ENCODE peak calls at places on chromosome 18, in seven cellular contexts. S is trophoblast cell, Y is H9, N is mesendoderm, F is neuronal stem cell, T is mesenchymal stem cell, A is IMR-90. U is an unnamed sample.

GRCh38 chr18:74316257-74317180 is 880 bp downstream of the C18orf63 start:
- DNase-seq in F (no peak), N (peak), T (peak), S (peak), A (peak), Y (no peak), U (no peak)

GRCh38 chr18:69636529-69637301 is 236.0 kb downstream of the DOK6 start:
- DNase-seq in T (peak), S (no peak), Y (peak), F (no peak), N (peak), A (no peak), U (peak)

GRCh38 chr18:68722807-68723206 is 7.9 kb upstream of the TMX3 start:
- DNase-seq in S (peak), F (no peak), A (no peak), T (no peak), N (no peak), Y (no peak), U (no peak)

GRCh38 chr18:27605107-27605834 is 420.2 kb upstream of the CHST9 start:
- DNase-seq in Y (peak), N (peak), A (peak), T (peak), S (peak), F (peak), U (peak)

GRCh38 chr18:58848685-58849084 is 16.0 kb upstream of the ZNF532 start:
- DNase-seq in A (peak), F (no peak), Y (peak), S (peak), T (no peak), N (peak), U (no peak)

GRCh38 chr18:47248610-47249343 is 2.7 kb downstream of the SKOR2 start:
- DNase-seq in S (no peak), N (no peak), F (no peak), T (no peak), A (no peak), Y (peak), U (no peak)

GRCh38 chr18:31143025-31143424 is 19.6 kb downstream of the DSC1 start:
- DNase-seq in F (no peak), T (no peak), Y (no peak), A (no peak), N (no peak), S (no peak), U (no peak)

GRCh38 chr18:23540867-23541266 is 37.6 kb downstream of the RMC1 start:
- DNase-seq in A (peak), S (peak), F (no peak), Y (no peak), T (peak), N (no peak), U (no peak)

GRCh38 chr18:8081872-8082553 is 514.9 kb downstream of the PTPRM start:
- DNase-seq in Y (no peak), S (no peak), T (no peak), N (no peak), A (no peak), F (no peak), U (no peak)

GRCh38 chr18:79616651-79617518 is 62.7 kb upstream of the CTDP1 start:
- DNase-seq in N (peak), Y (no peak), S (no peak), T (peak), F (peak), A (peak), U (peak)

GRCh38 chr18:8969639-8970378 is 132.7 kb upstream of the NDUFV2 start:
- DNase-seq in S (no peak), N (no peak), T (no peak), F (no peak), Y (no peak), A (peak), U (no peak)

GRCh38 chr18:23992119-23992940 is 22.2 kb upstream of the TTC39C start:
- DNase-seq in F (no peak), N (no peak), S (no peak), A (peak), Y (no peak), T (no peak), U (no peak)

GRCh38 chr18:64436111-64436510 is 287.2 kb upstream of the LINC00305 start:
- DNase-seq in Y (no peak), A (no peak), F (no peak), N (peak), S (no peak), T (no peak), U (no peak)

GRCh38 chr18:74522635-74523548 is 11.4 kb upstream of the CNDP1 start:
- DNase-seq in Y (peak), S (no peak), N (no peak), A (no peak), F (no peak), T (peak), U (no peak)

GRCh38 chr18:55448390-55448789 is 139.6 kb downstream of the TCF4 start:
- DNase-seq in S (no peak), Y (no peak), F (no peak), A (no peak), T (no peak), N (no peak), U (no peak)

GRCh38 chr18:55452123-55452611 is 135.8 kb downstream of the TCF4 start:
- DNase-seq in F (no peak), N (no peak), Y (no peak), A (no peak), S (no peak), T (no peak), U (no peak)

GRCh38 chr18:55446996-55447671 is 140.9 kb downstream of the TCF4 start:
- DNase-seq in F (no peak), S (no peak), T (no peak), Y (no peak), A (no peak), N (no peak), U (no peak)

GRCh38 chr18:55447672-55448018 is 140.3 kb downstream of the TCF4 start:
- DNase-seq in T (no peak), N (no peak), S (no peak), Y (no peak), A (no peak), F (no peak), U (no peak)

GRCh38 chr18:55449412-55450140 is 138.4 kb downstream of the TCF4 start:
- DNase-seq in N (no peak), Y (no peak), F (no peak), T (no peak), S (no peak), A (no peak), U (no peak)
- H4K8ac ChIP-seq in N (no peak), Y (no peak), F (no peak), T (no peak), S (no peak), A (no peak), U (no peak)

GRCh38 chr18:54737986-54738385 is 90.3 kb upstream of the RAB27B start:
- DNase-seq in A (peak), Y (no peak), N (no peak), S (peak), T (peak), F (no peak), U (no peak)
- H4K8ac ChIP-seq in A (peak), Y (no peak), N (no peak), S (no peak), T (no peak), F (no peak), U (no peak)

DNA sequence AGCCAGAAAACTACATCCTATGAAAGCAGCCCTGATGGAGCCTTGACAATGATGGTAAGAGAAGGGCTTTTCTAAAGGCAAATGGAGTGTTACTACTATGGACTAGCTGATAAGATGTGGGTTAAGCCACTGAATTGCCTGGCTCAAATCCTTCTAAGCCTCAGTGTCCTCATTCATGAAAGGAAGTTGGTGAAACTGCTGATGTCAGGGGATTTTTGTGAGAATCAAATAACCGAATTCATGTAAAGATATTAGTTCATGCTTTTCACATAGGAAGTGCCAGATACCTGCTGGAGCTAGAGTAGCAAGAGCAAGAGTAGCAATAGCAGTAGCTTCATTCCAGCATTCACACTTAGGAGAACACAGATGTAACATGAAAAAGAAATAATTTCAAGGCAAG is 417.0 kb downstream of the METTL4 start:
- DNase-seq in Y (no peak), T (no peak), F (no peak), N (no peak), S (no peak), A (no peak), U (no peak)
- H4K8ac ChIP-seq in Y (no peak), T (no peak), F (no peak), N (no peak), S (no peak), A (no peak), U (no peak)

GRCh38 chr18:44654555-44654954 is 26.1 kb upstream of the SETBP1 start:
- DNase-seq in T (peak), F (no peak), A (peak), N (peak), Y (no peak), S (peak), U (no peak)
- H4K8ac ChIP-seq in T (no peak), F (no peak), A (no peak), N (no peak), Y (no peak), S (no peak), U (no peak)

GRCh38 chr18:13025233-13025632 is 34.1 kb downstream of the CEP192 start:
- DNase-seq in Y (no peak), N (no peak), F (no peak), A (no peak), S (no peak), T (no peak), U (no peak)
- H4K8ac ChIP-seq in Y (no peak), N (no peak), F (peak), A (no peak), S (no peak), T (no peak), U (peak)

GRCh38 chr18:65746936-65747335 is 3.9 kb upstream of the CDH7 start:
- DNase-seq in S (no peak), F (no peak), A (no peak), N (no peak), T (no peak), Y (no peak), U (no peak)
- H4K8ac ChIP-seq in S (no peak), F (no peak), A (no peak), N (no peak), T (no peak), Y (no peak), U (no peak)

U was measured in H1.